ENCODE peak calls at places on chromosome 12, in seven cellular contexts. M, V, G, A, E, W and H are unnamed samples.

GRCh38 chr12:131428086-131428685 is 282.7 kb upstream of the SFSWAP start:
- DNase-seq in W (no peak), G (no peak), E (no peak), V (no peak), M (no peak), A (no peak), H (no peak)

GRCh38 chr12:26334621-26335124 is 139.3 kb downstream of the SSPN start:
- DNase-seq in V (peak), M (no peak), A (peak), G (no peak), W (no peak), E (no peak), H (no peak)

GRCh38 chr12:97960741-97961608 is 498.4 kb downstream of the RMST start:
- DNase-seq in A (no peak), G (peak), V (peak), W (peak), M (no peak), E (no peak), H (peak)

GRCh38 chr12:75831413-75831812 is 200.2 kb downstream of the PHLDA1 start:
- DNase-seq in W (peak), M (no peak), V (no peak), G (no peak), A (no peak), E (no peak), H (no peak)

GRCh38 chr12:112381421-112381897 is 772 bp downstream of the HECTD4 start:
- DNase-seq in G (peak), V (no peak), W (peak), E (no peak), A (no peak), M (peak), H (no peak)

GRCh38 chr12:119176267-119177055 is 2.3 kb upstream of the HSPB8 start:
- DNase-seq in W (no peak), M (no peak), E (no peak), A (peak), G (peak), V (peak), H (peak)

GRCh38 chr12:107513636-107514400 is 171.8 kb upstream of the PWP1 start:
- DNase-seq in M (no peak), V (no peak), W (no peak), A (no peak), G (no peak), E (no peak), H (no peak)

GRCh38 chr12:64682572-64683277 is 72.4 kb downstream of the RASSF3 start:
- DNase-seq in W (no peak), G (no peak), M (no peak), A (peak), E (no peak), V (peak), H (no peak)

GRCh38 chr12:65368071-65368470 is 89.6 kb downstream of the MSRB3 start:
- DNase-seq in M (no peak), G (no peak), W (no peak), A (no peak), V (no peak), E (no peak), H (no peak)

GRCh38 chr12:100826323-100826722 is 31.7 kb downstream of the ANO4 start:
- DNase-seq in E (no peak), A (peak), G (peak), M (peak), W (peak), V (peak), H (peak)

GRCh38 chr12:95286713-95287112 is 69.1 kb downstream of the VEZT start:
- DNase-seq in G (no peak), A (no peak), V (no peak), E (no peak), W (no peak), M (no peak), H (no peak)

GRCh38 chr12:18217981-18218380 is 43.3 kb upstream of the PIK3C2G start:
- DNase-seq in A (no peak), E (no peak), W (no peak), V (no peak), G (no peak), M (no peak), H (no peak)

GRCh38 chr12:113262710-113263109 is 41.4 kb downstream of the TPCN1 start:
- DNase-seq in G (no peak), M (no peak), E (no peak), A (no peak), V (no peak), W (peak), H (no peak)